ENCODE peak calls at places on chromosomes 6 and 20, in six cellular contexts. Z is upper lobe of left lung, O is A549, J is HepG2, A is GM12878, W is K562. F is an unnamed sample.

GRCh38 chr6:21199246-21199645 is 394.3 kb upstream of the SOX4 start:
- ATAC-seq in Z (no peak), O (no peak), J (no peak), A (peak; percentile 27), W (no peak), F (no peak)

GRCh38 chr6:64505312-64505711 is 869.7 kb downstream of the PHF3 start:
- ATAC-seq in Z (no peak), O (peak; percentile 58), J (peak; percentile 89), A (peak; percentile 85), W (peak; percentile 46), F (no peak)

GRCh38 chr20:41231850-41232249 is 85.7 kb downstream of the ZHX3 start:
- ATAC-seq in Z (no peak), O (no peak), J (no peak), A (no peak), W (no peak), F (no peak)

GRCh38 chr6:30687659-30688431 is 1.4 kb upstream of the PPP1R18 start:
- ATAC-seq in Z (no peak), O (peak; percentile 12), J (peak; percentile 3), A (peak; percentile 1), W (no peak), F (no peak)

GRCh38 chr6:111220383-111221031 is 133.2 kb downstream of the SLC16A10 start:
- ATAC-seq in Z (no peak), O (no peak), J (no peak), A (no peak), W (no peak), F (no peak)

GRCh38 chr6:139531148-139531547 is 156.7 kb upstream of the CITED2 start:
- ATAC-seq in Z (no peak), O (no peak), J (no peak), A (peak; percentile 93), W (peak; percentile 53), F (no peak)

GRCh38 chr6:27451660-27452390 is 21.1 kb downstream of the ZNF184 start:
- ATAC-seq in Z (no peak), O (no peak), J (no peak), A (no peak), W (peak; percentile 49), F (no peak)

GRCh38 chr6:154800338-154800737 is 67.1 kb downstream of the SCAF8 start:
- ATAC-seq in Z (no peak), O (no peak), J (no peak), A (peak; percentile 89), W (no peak), F (no peak)

GRCh38 chr20:42978184-42978974 is 211.3 kb downstream of the PTPRT start:
- ATAC-seq in Z (no peak), O (no peak), J (no peak), A (no peak), W (no peak), F (no peak)

GRCh38 chr6:37049990-37050853 is 44.8 kb downstream of the FGD2 start:
- ATAC-seq in Z (peak; percentile 78), O (no peak), J (peak; percentile 16), A (peak; percentile 68), W (peak; percentile 77), F (peak; percentile 49)

GRCh38 chr6:164039954-164040375 is 625.4 kb downstream of the QKI start:
- ATAC-seq in Z (peak; percentile 79), O (no peak), J (no peak), A (no peak), W (peak; percentile 97), F (peak; percentile 25)

DNA sequence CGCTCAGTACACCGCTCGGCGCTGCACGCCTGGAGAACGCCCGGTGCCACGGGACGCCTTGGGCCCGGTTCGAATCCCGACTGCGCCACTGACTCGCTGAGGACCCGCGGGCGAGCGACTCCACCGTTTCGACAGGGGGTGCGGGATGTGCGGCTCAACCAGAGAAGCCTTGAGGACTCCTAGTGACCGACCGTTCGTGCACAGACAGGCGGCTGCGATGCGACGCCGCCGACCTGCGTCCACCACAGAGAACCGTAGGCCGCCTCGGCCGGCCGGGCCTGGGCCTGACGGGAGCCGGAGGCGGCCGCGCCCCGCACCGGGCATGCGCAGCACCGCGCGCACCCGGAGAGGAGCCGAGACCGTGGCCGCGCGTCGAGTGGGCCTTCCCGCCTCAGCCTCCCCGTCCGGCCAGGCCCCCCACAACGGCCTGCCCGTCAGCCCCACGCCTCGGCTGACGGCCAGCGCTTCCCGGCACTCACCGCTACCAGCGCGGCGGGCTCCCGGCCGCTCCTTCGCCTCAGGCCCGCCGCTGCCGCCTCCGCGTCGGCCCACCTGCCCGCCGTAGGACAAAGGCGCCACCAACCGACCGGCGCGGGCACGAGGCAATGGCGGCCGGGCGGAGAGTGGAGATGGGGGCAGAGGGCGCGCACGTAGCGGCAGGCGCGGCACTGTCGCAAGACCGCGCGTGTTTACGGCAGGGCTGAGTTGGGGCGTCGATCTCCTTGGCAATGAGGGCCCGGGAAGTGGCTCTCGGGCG is at the start of gene NCOA5:
- ATAC-seq in Z (peak; percentile 98), O (peak; percentile 93), J (peak; percentile 93), A (peak; percentile 91), W (peak; percentile 95), F (peak; percentile 98)
- H3K27ac ChIP-seq in Z (peak within 1 kb of the TSS; percentile 99), O (peak within 1 kb of the TSS; percentile 97), J (peak within 1 kb of the TSS; percentile 92), A (peak within 1 kb of the TSS; percentile 94), W (peak within 1 kb of the TSS; percentile 98), F (peak within 1 kb of the TSS; percentile 85)

DNA sequence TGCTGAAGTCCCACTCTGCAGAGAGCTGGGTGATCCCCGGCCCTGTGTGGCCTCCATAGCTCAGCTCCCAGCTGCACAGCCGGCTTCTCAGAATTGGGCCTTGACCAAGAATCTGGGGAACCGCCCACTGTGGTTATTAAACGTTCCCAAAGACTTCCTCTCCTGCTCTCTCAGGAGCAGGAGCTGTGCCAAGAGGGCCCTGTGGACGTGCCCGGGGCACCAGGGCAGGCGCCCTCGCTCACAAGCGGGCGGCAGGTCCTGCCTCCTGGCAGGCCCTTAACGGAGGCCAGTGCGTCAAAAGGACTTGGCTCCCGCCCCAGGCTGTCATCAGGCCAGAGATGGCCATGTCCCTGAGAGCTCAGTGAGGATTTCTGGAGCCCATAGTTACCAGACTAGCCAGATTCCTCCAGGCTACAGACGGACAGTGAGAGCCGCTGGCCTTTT is 30.4 kb downstream of the ZC3H12D start:
- ATAC-seq in Z (peak; percentile 95), O (peak; percentile 55), J (peak; percentile 64), A (no peak), W (peak; percentile 23), F (peak; percentile 90)
- TF ChIP-seq EP300 in Z (no peak), O (no peak), J (no peak), A (no peak), W (no peak), F (peak; percentile 56)

DNA sequence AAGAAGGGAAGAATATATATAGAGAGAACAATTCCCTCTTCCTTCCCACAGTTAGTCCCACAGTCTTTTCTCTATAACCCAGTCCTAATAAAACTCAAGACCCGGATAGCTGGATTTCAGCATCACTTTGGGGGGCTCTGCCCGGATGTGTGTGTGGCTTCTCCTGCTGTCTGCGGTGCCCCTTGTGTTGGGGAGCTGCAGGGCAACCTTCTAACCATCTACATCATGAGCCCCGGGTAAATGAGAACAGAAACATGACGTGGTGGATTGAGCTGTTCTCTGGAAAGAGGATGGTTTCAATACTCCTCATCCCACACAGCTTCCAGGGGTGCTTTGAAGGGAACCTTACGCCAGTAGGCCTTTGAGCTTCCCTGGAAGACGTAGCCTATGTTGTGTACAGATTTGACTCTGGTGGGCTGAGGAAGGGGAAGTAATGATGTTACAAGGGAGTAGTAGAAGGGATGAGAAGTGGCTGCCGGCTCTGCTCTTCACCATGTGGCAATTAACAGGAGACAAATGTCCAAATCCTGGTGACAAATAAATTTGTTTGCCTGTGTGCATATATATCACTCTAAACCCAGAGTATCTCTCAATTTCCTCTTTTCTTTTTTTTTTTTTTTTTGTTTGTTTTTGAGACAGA is 13.5 kb upstream of the PRDM1 start:
- ATAC-seq in Z (no peak), O (no peak), J (no peak), A (no peak), W (no peak), F (no peak)
- TF ChIP-seq CTCF in Z (no peak), O (no peak), J (no peak), A (no peak), W (no peak), F (no peak)

DNA sequence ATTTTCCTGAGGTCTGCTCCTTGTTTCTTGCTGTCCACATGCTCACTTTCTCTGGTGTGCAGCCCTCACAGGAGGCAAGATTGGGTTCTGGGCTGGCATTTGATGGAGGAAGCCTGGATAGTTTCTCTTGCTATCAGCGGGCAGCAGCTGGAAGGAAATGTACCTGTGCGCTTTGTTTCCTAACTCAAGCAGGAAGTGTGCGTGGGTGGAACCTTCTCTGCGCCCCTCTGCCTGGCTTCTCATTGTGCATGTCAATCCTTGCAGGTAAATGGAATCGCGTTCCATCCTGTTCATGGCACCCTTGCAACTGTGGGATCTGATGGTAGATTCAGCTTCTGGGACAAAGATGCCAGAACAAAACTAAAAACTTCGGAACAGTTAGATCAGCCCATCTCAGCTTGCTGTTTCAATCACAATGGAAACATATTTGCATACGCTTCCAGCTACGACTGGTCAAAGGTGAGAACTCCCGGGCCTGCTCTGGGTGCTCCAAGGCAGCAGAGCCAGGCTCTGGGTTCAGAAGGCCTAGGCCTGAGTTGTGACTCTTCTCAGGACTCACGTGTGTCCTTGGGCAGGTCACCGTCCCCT is 16.8 kb upstream of the RBM38 start:
- ATAC-seq in Z (no peak), O (no peak), J (no peak), A (no peak), W (no peak), F (no peak)
- H3K27ac ChIP-seq in Z (peak overlapping the region; percentile 77), O (no peak overlapping the region), J (no peak overlapping the region), A (no peak overlapping the region), W (no peak overlapping the region), F (no peak overlapping the region)

DNA sequence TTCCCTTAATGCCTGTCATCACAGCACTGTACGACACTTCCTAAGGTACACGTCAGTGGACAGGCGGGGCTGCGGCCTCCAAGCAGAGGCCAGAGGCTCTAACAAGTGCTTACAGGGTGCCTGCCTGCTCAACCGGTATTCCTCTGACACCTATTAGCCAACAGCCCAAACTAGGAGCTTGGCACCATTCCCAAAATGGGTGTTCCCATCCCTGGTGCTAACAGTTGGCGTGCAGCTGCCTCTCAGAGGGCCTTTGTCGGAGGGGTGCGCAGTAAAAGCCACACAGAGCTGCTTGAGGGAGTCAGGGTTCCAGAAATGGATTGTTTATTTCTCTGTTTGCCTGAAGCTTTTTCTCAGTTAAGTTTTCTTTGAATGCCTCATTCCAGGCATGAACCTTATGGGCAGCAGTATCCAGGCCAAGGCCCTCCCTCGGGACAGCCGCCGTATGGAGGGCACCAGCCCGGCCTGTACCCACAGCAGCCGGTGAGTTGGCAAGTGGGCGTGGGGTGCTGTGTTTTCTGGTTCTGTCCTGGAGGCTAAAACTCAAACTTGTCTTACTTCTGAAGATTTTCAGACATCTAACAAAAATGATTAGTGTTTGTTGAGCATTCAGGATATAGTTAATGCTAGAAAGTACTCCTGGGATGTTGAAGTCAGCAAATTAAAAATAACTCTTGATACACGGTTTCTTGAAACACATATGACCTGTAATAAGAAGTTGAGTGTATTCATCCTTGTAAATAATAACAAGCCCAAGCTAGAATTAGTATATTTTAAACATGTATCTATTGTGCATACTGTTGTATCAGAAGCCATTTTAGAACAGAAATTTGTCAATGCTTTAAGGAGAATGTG is 124.7 kb downstream of the TMEM242 start:
- ATAC-seq in Z (peak; percentile 92), O (no peak), J (no peak), A (no peak), W (no peak), F (peak; percentile 91)
- TF ChIP-seq EP300 in Z (no peak), O (no peak), J (no peak), A (no peak), W (no peak), F (no peak)

F was measured in gastroesophageal sphincter.